ENCODE peak calls at places on chromosome 10, in eight cellular contexts. I is NB4, Q is prostate gland, F is left ventricle myocardium inferior, C is HL-60, A is GM13977, H is transverse colon, N is sigmoid colon. V is an unnamed sample.
A peak's percentile ranks its signal among the peaks of the same experiment; 100 is the strongest.

GRCh38 chr10:123904834-123905409 is 13.3 kb upstream of the CPXM2 start:
- DNase-seq in A (no peak), I (no peak), F (no peak), Q (no peak), C (no peak), H (no peak), N (no peak), V (no peak)

GRCh38 chr10:6667679-6668270 is 87.7 kb upstream of the PRKCQ start:
- DNase-seq in N (no peak), A (no peak), H (peak; percentile 9), Q (no peak), F (no peak), I (peak; percentile 48), C (no peak), V (peak; percentile 35)

GRCh38 chr10:52965489-52965888 is 192.9 kb upstream of the MBL2 start:
- DNase-seq in I (no peak), A (no peak), Q (no peak), C (no peak), H (no peak), N (no peak), F (no peak), V (no peak)

GRCh38 chr10:45624724-45625123 is 47.8 kb downstream of the ZFAND4 start:
- DNase-seq in F (no peak), A (no peak), Q (no peak), N (no peak), H (no peak), C (no peak), I (no peak), V (peak; percentile 10)

GRCh38 chr10:11302181-11302580 is 284.5 kb downstream of the CELF2 start:
- DNase-seq in I (no peak), F (no peak), H (no peak), Q (no peak), C (no peak), A (no peak), N (no peak), V (no peak)

GRCh38 chr10:99711129-99711719 is 20.7 kb downstream of the COX15 start:
- DNase-seq in F (no peak), C (peak; percentile 51), A (peak; percentile 30), I (peak; percentile 76), H (peak; percentile 35), Q (peak; percentile 51), N (no peak), V (peak; percentile 12)

GRCh38 chr10:87734987-87735827 is 75.5 kb downstream of the PAPSS2 start:
- DNase-seq in N (no peak), Q (no peak), A (peak; percentile 60), C (no peak), I (peak; percentile 63), H (no peak), F (no peak), V (peak; percentile 40)

GRCh38 chr10:74275755-74276154 is 124.7 kb downstream of the ADK start:
- DNase-seq in C (no peak), A (no peak), I (no peak), N (no peak), F (no peak), H (no peak), Q (no peak), V (no peak)

GRCh38 chr10:88687853-88688467 is 18.1 kb upstream of the LIPK start:
- DNase-seq in N (no peak), F (no peak), A (peak; percentile 43), H (no peak), C (no peak), I (peak; percentile 40), Q (no peak), V (no peak)

GRCh38 chr10:3500408-3500856 is 284.6 kb downstream of the KLF6 start:
- DNase-seq in I (no peak), H (peak; percentile 17), N (peak; percentile 90), A (no peak), Q (peak; percentile 77), C (no peak), F (peak; percentile 74), V (peak; percentile 34)
- TF ChIP-seq CTCF in I (no peak), H (no peak), N (no peak), A (no peak), Q (no peak), C (no peak), F (no peak), V (no peak)

GRCh38 chr10:71600856-71601255 is 118.7 kb downstream of the C10orf105 start:
- DNase-seq in A (no peak), N (no peak), H (no peak), F (no peak), Q (no peak), C (no peak), I (no peak), V (no peak)
- TF ChIP-seq CTCF in A (no peak), N (no peak), H (no peak), F (no peak), Q (no peak), C (no peak), I (no peak), V (no peak)

DNA sequence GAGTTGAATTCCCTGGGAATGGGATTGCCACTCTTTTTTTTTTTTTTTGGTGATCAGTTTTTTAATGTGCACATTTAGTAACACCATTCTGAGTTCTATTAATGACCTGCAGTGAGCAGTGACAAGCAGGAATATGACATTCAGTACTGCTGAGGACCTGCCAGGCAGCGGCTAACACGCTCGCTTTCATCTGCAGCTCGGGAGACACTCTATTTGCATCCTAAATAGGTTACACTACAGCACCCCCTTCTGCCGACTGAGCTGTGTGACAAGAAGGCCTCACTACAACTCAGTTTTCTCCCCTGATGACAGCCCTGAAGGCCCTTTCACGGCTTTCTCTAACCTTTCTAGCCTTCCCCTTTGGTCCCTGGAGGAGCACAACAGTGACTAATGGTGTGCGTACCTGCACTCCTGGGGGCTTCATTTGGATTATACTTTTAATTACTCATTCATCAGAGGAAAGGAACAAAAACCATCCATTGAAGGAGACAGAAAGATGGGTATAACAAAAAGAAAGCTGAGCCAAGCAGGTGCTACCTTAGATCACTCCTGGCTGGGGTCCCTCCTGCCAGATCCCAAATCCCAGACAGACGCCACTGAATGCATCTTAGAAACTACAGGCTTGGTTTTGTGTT is 872.4 kb downstream of the LRMDA start:
- DNase-seq in A (peak; percentile 23), N (peak; percentile 80), I (peak; percentile 80), Q (peak; percentile 83), C (no peak), H (peak; percentile 63), F (peak; percentile 72), V (peak; percentile 70)
- TF ChIP-seq CTCF in A (peak; percentile 28), N (peak; percentile 28), I (peak; percentile 65), Q (peak; percentile 69), C (peak; percentile 15), H (peak; percentile 41), F (peak; percentile 70), V (peak; percentile 62)

GRCh38 chr10:78660446-78661106 is 408.2 kb upstream of the ZMIZ1 start:
- DNase-seq in Q (no peak), H (no peak), I (no peak), F (no peak), C (no peak), N (no peak), A (no peak), V (no peak)
- TF ChIP-seq CTCF in Q (no peak), H (no peak), I (no peak), F (no peak), C (no peak), N (no peak), A (no peak), V (no peak)

DNA sequence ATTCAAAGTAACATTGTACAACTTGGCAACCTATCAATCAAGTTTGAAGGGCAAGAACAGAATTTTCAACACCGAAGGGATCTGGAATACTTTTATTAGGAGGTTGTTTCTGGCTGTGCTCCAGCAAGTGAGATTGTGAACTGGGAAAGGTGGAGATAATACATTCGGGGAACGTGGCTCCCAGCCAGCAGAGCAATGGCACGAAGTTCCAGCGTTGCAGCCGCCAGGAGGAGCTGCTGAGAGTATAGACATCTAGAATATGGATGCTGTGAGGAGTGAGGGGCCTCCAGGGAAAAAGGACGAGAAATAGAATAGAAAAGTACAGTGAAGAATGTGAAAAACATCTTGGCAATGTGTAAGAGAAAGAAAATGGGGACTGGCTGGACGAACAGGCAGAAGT is 69.5 kb downstream of the TCERG1L start:
- DNase-seq in I (peak; percentile 17), C (no peak), F (no peak), Q (no peak), N (no peak), H (no peak), A (no peak), V (peak; percentile 70)
- TF ChIP-seq CTCF in I (peak; percentile 45), C (no peak), F (peak; percentile 38), Q (no peak), N (no peak), H (no peak), A (peak; percentile 18), V (peak; percentile 53)

GRCh38 chr10:103238506-103239252 is 7.0 kb upstream of the RPEL1 start:
- DNase-seq in C (no peak), A (no peak), F (no peak), I (no peak), H (peak; percentile 80), N (no peak), Q (no peak), V (no peak)
- TF ChIP-seq CTCF in C (no peak), A (no peak), F (peak; percentile 57), I (peak; percentile 3), H (peak; percentile 14), N (no peak), Q (peak; percentile 5), V (no peak)

GRCh38 chr10:31619410-31620095 is 300.5 kb downstream of the ZEB1 start:
- DNase-seq in Q (no peak), H (no peak), I (no peak), C (no peak), N (peak; percentile 70), A (no peak), F (peak; percentile 48), V (no peak)
- TF ChIP-seq CTCF in Q (no peak), H (no peak), I (no peak), C (no peak), N (no peak), A (no peak), F (no peak), V (no peak)

GRCh38 chr10:126571203-126571602 is 99.3 kb downstream of the C10orf90 start:
- DNase-seq in A (no peak), Q (no peak), N (no peak), C (no peak), I (no peak), F (no peak), H (no peak), V (no peak)
- TF ChIP-seq CTCF in A (peak; percentile 0), Q (no peak), N (no peak), C (no peak), I (no peak), F (no peak), H (no peak), V (no peak)

GRCh38 chr10:92181575-92181974 is 109.3 kb downstream of the CPEB3 start:
- DNase-seq in C (no peak), I (peak; percentile 11), H (no peak), N (no peak), Q (no peak), A (peak; percentile 6), F (no peak), V (no peak)
- TF ChIP-seq CTCF in C (no peak), I (no peak), H (peak; percentile 8), N (no peak), Q (peak; percentile 4), A (no peak), F (peak; percentile 38), V (no peak)